ENCODE peak calls at places on chromosomes 11 and 22, in four cellular contexts. O is activated T-helper 1 cell treated with anti-CD3 and anti-CD28 coated beads, Interleukin-12 subunit alpha, Interleukin-12 subunit beta, Interleukin-2, Interleukin-4 antibody, amounts not matched to agents 30 ng/mL and 10 ng/mL and 1 ng/mL, durations not matched to agents 14 hours and 24 hours and 36 hours; C is NCI-H748 treated with DMSO at 0.1 percent for 48 hours; B is GM10248. P is an unnamed sample.

GRCh38 chr11:43574949-43575915 is 105.3 kb upstream of the HSD17B12 start:
- DNase-seq in O (no peak), C (peak), B (no peak), P (no peak)

GRCh38 chr11:117870176-117870952 is 6.1 kb downstream of the FXYD6 start:
- DNase-seq in O (no peak), C (no peak), B (no peak), P (no peak)

GRCh38 chr11:76302707-76303395 is 78.1 kb downstream of the THAP12 start:
- DNase-seq in O (no peak), C (no peak), B (no peak), P (no peak)

GRCh38 chr22:50606126-50606525 is 5.5 kb downstream of the MAPK8IP2 start:
- DNase-seq in O (no peak), C (no peak), B (peak), P (no peak)

GRCh38 chr11:77101043-77101537 is 1.6 kb upstream of the OMP start:
- DNase-seq in O (no peak), C (no peak), B (peak), P (peak)

GRCh38 chr22:44298331-44299087 is 14.2 kb downstream of the SHISAL1 start:
- DNase-seq in O (no peak), C (no peak), B (no peak), P (no peak)

GRCh38 chr11:64259533-64260067 is 8.3 kb downstream of the PLCB3 start:
- DNase-seq in O (no peak), C (no peak), B (peak), P (no peak)

GRCh38 chr22:28911777-28912669 is 28.7 kb downstream of the ZNRF3 start:
- DNase-seq in O (no peak), C (no peak), B (no peak), P (no peak)

GRCh38 chr11:43866520-43866919 is 14.1 kb upstream of the ALKBH3 start:
- DNase-seq in O (no peak), C (no peak), B (no peak), P (no peak)

GRCh38 chr11:94011478-94011877 is 9.7 kb upstream of the HEPHL1 start:
- DNase-seq in O (no peak), C (no peak), B (no peak), P (no peak)

GRCh38 chr11:108958446-108959123 is 293.7 kb downstream of the DDX10 start:
- DNase-seq in O (no peak), C (no peak), B (no peak), P (no peak)

GRCh38 chr22:21796863-21797262 is 61.3 kb upstream of the YPEL1 start:
- DNase-seq in O (no peak), C (no peak), B (no peak), P (no peak)

GRCh38 chr11:37320921-37321320 is 722.9 kb upstream of the RAG2 start:
- DNase-seq in O (no peak), C (no peak), B (no peak), P (no peak)

GRCh38 chr11:75919525-75919924 is 104.5 kb downstream of the UVRAG start:
- DNase-seq in O (no peak), C (no peak), B (no peak), P (peak)

GRCh38 chr11:131977231-131977630 is 606.8 kb downstream of the NTM start:
- DNase-seq in O (no peak), C (no peak), B (no peak), P (no peak)

GRCh38 chr11:76085321-76085720 is 121.0 kb downstream of the WNT11 start:
- DNase-seq in O (no peak), C (no peak), B (no peak), P (no peak)

GRCh38 chr22:26846645-26847044 is 189.3 kb downstream of the MIAT start:
- DNase-seq in O (no peak), C (no peak), B (no peak), P (no peak)

GRCh38 chr11:38683484-38683883 is 2085.4 kb upstream of the RAG2 start:
- DNase-seq in O (no peak), C (no peak), B (no peak), P (no peak)

GRCh38 chr11:63918576-63919171 is 1.7 kb upstream of the RCOR2 start:
- DNase-seq in O (no peak), C (no peak), B (no peak), P (no peak)

GRCh38 chr22:41184679-41185078 is 20.4 kb upstream of the L3MBTL2 start:
- DNase-seq in O (no peak), C (no peak), B (no peak), P (no peak)

GRCh38 chr22:32728291-32728690 is 73.2 kb upstream of the TIMP3 start:
- DNase-seq in O (no peak), C (no peak), B (no peak), P (no peak)

GRCh38 chr11:12717851-12718291 is 43.6 kb downstream of the TEAD1 start:
- DNase-seq in O (peak), C (no peak), B (peak), P (no peak)

GRCh38 chr22:49756201-49756600 is 71.5 kb downstream of the BRD1 start:
- DNase-seq in O (no peak), C (no peak), B (no peak), P (no peak)

P was measured in Karpas-422.